ENCODE peak calls at places on chromosomes 12 and 14, in nine cellular contexts. K is SW480; M is activated gamma-delta T cell treated with Interleukin-2 at 50 U/mL for 16 hours; R is uterus; S is H7; P is RPMI7951; N is activated T-cell treated with anti-CD3 and anti-CD28 coated beads, Interleukin-2, amount 50 U/mL, for 24 hours; T is natural killer cell treated with Interleukin-12 subunit alpha and Interleukin-12 subunit beta and Interleukin-15 and Interleukin-18, amount 100 ng/mL, for 72 hours; W is smooth muscle cell of the brain vasculature. Y is an unnamed sample.

GRCh38 chr12:31715283-31715825 is 13.5 kb downstream of the AMN1 start:
- DNase-seq in M (no peak), K (no peak), T (no peak), S (no peak), N (no peak), W (no peak), P (no peak), R (no peak), Y (no peak)

GRCh38 chr12:71438670-71439361 is 782 bp upstream of the LGR5 start:
- DNase-seq in N (no peak), K (peak), R (no peak), P (no peak), M (no peak), W (no peak), S (peak), T (no peak), Y (no peak)

GRCh38 chr14:58426819-58427288 is 477 bp downstream of the TIMM9 start:
- DNase-seq in P (peak), T (peak), W (no peak), K (peak), M (peak), R (peak), S (peak), N (peak), Y (peak)

GRCh38 chr14:105323663-105324062 is 9.1 kb downstream of the PACS2 start:
- DNase-seq in P (no peak), W (no peak), S (peak), K (no peak), R (no peak), T (no peak), M (no peak), N (no peak), Y (no peak)

GRCh38 chr12:27460471-27460978 is 14.0 kb downstream of the SMCO2 start:
- DNase-seq in W (no peak), M (no peak), T (no peak), K (peak), P (peak), N (peak), S (no peak), R (no peak), Y (no peak)

GRCh38 chr12:129717438-129717837 is 186.4 kb downstream of the TMEM132D start:
- DNase-seq in P (no peak), N (no peak), R (no peak), K (no peak), W (no peak), T (no peak), M (no peak), S (no peak), Y (no peak)

GRCh38 chr14:64417042-64417770 is 29.1 kb downstream of the MTHFD1 start:
- DNase-seq in N (no peak), K (no peak), W (no peak), R (no peak), P (peak), S (no peak), T (no peak), M (no peak), Y (no peak)

GRCh38 chr14:94075008-94075407 is 6.0 kb downstream of the DDX24 start:
- DNase-seq in R (no peak), T (no peak), M (no peak), K (no peak), S (no peak), P (no peak), W (no peak), N (no peak), Y (no peak)

GRCh38 chr12:55875704-55876103 is 33.0 kb upstream of the MMP19 start:
- DNase-seq in R (no peak), W (no peak), M (no peak), S (no peak), N (no peak), T (no peak), P (no peak), K (no peak), Y (no peak)

GRCh38 chr12:85575115-85576096 is 260.8 kb downstream of the RASSF9 start:
- DNase-seq in R (peak), S (peak), K (peak), W (peak), P (peak), M (no peak), T (no peak), N (no peak), Y (peak)

GRCh38 chr12:109466821-109467220 is 10.3 kb downstream of the KCTD10 start:
- DNase-seq in W (no peak), R (no peak), M (no peak), N (no peak), K (no peak), P (no peak), S (no peak), T (no peak), Y (no peak)

GRCh38 chr14:23513466-23514008 is 38.0 kb downstream of the ZFHX2 start:
- DNase-seq in R (no peak), P (no peak), K (no peak), T (no peak), N (no peak), S (peak), W (no peak), M (no peak), Y (no peak)

GRCh38 chr14:52351191-52351560 is 37.1 kb downstream of the PTGER2 start:
- DNase-seq in K (no peak), N (no peak), P (peak), R (no peak), M (no peak), T (no peak), W (no peak), S (no peak), Y (no peak)

GRCh38 chr14:101603096-101603495 is 41.8 kb downstream of the DIO3 start:
- DNase-seq in R (no peak), N (peak), S (peak), M (no peak), P (no peak), K (no peak), T (no peak), W (no peak), Y (no peak)

GRCh38 chr14:60965402-60965801 is 15.5 kb downstream of the TRMT5 start:
- DNase-seq in W (no peak), P (peak), M (no peak), T (no peak), S (no peak), K (no peak), N (no peak), R (no peak), Y (no peak)

GRCh38 chr12:28209782-28210181 is 19.5 kb downstream of the CCDC91 start:
- DNase-seq in N (no peak), W (no peak), K (no peak), M (no peak), R (no peak), P (peak), S (no peak), T (no peak), Y (no peak)

GRCh38 chr14:89198544-89199329 is 218.3 kb downstream of the FOXN3 start:
- DNase-seq in K (no peak), T (no peak), R (peak), P (no peak), M (no peak), S (no peak), W (no peak), N (no peak), Y (no peak)

GRCh38 chr14:87043667-87044200 is 949.2 kb downstream of the GALC start:
- DNase-seq in T (no peak), M (no peak), N (no peak), K (no peak), R (no peak), P (no peak), W (no peak), S (no peak), Y (no peak)

GRCh38 chr14:103651585-103651984 is 22.6 kb downstream of the KLC1 start:
- DNase-seq in N (no peak), P (no peak), K (no peak), W (no peak), S (no peak), M (no peak), R (no peak), T (no peak), Y (no peak)

GRCh38 chr12:28497889-28498411 is 307.7 kb downstream of the CCDC91 start:
- DNase-seq in M (no peak), K (peak), W (no peak), S (no peak), P (peak), R (no peak), N (no peak), T (no peak), Y (no peak)

GRCh38 chr14:60654303-60654925 is 5.1 kb upstream of the SIX1 start:
- DNase-seq in M (no peak), S (no peak), K (no peak), T (no peak), W (no peak), P (peak), R (no peak), N (no peak), Y (no peak)

GRCh38 chr14:74062809-74063150 is 21.5 kb downstream of the ALDH6A1 start:
- DNase-seq in K (no peak), M (no peak), R (no peak), W (no peak), N (no peak), S (no peak), P (peak), T (no peak), Y (no peak)

GRCh38 chr12:19530631-19531020 is 91.3 kb downstream of the AEBP2 start:
- DNase-seq in K (no peak), M (no peak), P (peak), R (no peak), S (no peak), N (no peak), T (no peak), W (no peak), Y (no peak)

GRCh38 chr12:84924956-84925355 is 12.4 kb upstream of the SLC6A15 start:
- DNase-seq in M (no peak), P (no peak), N (no peak), T (no peak), W (no peak), K (no peak), R (no peak), S (no peak), Y (no peak)

GRCh38 chr12:32946504-32947131 is 50.0 kb upstream of the PKP2 start:
- DNase-seq in R (no peak), M (no peak), N (no peak), S (no peak), W (no peak), P (no peak), T (no peak), K (no peak), Y (no peak)

GRCh38 chr14:87044807-87045206 is 948.2 kb downstream of the GALC start:
- DNase-seq in K (no peak), W (no peak), M (no peak), N (no peak), S (no peak), T (no peak), P (no peak), R (no peak), Y (no peak)

GRCh38 chr12:71135812-71136176 is 22.0 kb downstream of the TSPAN8 start:
- DNase-seq in N (no peak), S (no peak), W (no peak), T (no peak), R (no peak), K (no peak), M (no peak), P (no peak), Y (no peak)

GRCh38 chr14:94548999-94549985 is 11.9 kb upstream of the SERPINA4 start:
- DNase-seq in R (peak), S (peak), N (peak), P (peak), T (no peak), K (peak), W (no peak), M (peak), Y (peak)

GRCh38 chr12:121288158-121288848 is 8.2 kb downstream of the CAMKK2 start:
- DNase-seq in R (no peak), K (no peak), M (no peak), T (no peak), S (peak), N (no peak), W (no peak), P (no peak), Y (no peak)